ENCODE peak calls at places on chromosomes 2 and 18, in eight cellular contexts. M is endodermal cell; J is Right ventricle myocardium superior; I is GM19239; L is activated CD8-positive, alpha-beta memory T cell treated with anti-CD3 and anti-CD28 coated beads, Interleukin-2, amount 50 U/mL, for 4 hours; D is HuH-7; C is NCI-H1105; E is Peyer's patch. O is an unnamed sample.

GRCh38 chr2:80244905-80245584 is 59.5 kb downstream of the LRRTM1 start:
- DNase-seq in C (no peak), D (no peak), E (no peak), M (no peak), J (no peak), I (no peak), L (no peak), O (no peak)

GRCh38 chr2:173448938-173449471 is 94.3 kb downstream of the CDCA7 start:
- DNase-seq in D (peak), I (peak), E (peak), M (peak), J (peak), L (peak), C (no peak), O (peak)

GRCh38 chr2:138175066-138175465 is 210.8 kb downstream of the HNMT start:
- DNase-seq in D (no peak), C (no peak), I (no peak), M (no peak), J (no peak), E (no peak), L (no peak), O (no peak)

GRCh38 chr2:37779611-37780010 is 108.2 kb upstream of the CDC42EP3 start:
- DNase-seq in D (no peak), J (no peak), I (no peak), C (no peak), L (no peak), E (no peak), M (no peak), O (no peak)

GRCh38 chr2:232483296-232483922 is 4.2 kb downstream of the ECEL1 start:
- DNase-seq in C (no peak), M (peak), E (peak), D (no peak), J (peak), L (peak), I (no peak), O (no peak)

GRCh38 chr2:240436626-240437180 is 1.2 kb downstream of the GPC1 start:
- DNase-seq in L (no peak), E (peak), M (peak), J (peak), D (no peak), C (no peak), I (no peak), O (peak)

GRCh38 chr18:62738638-62739037 is 23.3 kb downstream of the PHLPP1 start:
- DNase-seq in D (no peak), L (no peak), E (no peak), C (no peak), I (no peak), M (no peak), J (no peak), O (no peak)

GRCh38 chr2:236677368-236677767 is 107.7 kb downstream of the ACKR3 start:
- DNase-seq in I (no peak), E (no peak), L (no peak), C (no peak), J (no peak), D (no peak), M (peak), O (no peak)

GRCh38 chr2:105005601-105006000 is 32.3 kb upstream of the MRPS9 start:
- DNase-seq in I (no peak), L (no peak), J (no peak), M (no peak), E (no peak), D (no peak), C (peak), O (no peak)

GRCh38 chr18:48663931-48664847 is 125.4 kb downstream of the CTIF start:
- DNase-seq in M (peak), J (peak), I (peak), L (peak), D (peak), C (no peak), E (peak), O (peak)

GRCh38 chr2:222998459-222998858 is 53.5 kb upstream of the KCNE4 start:
- DNase-seq in D (no peak), C (no peak), J (no peak), L (no peak), E (no peak), I (no peak), M (no peak), O (no peak)

GRCh38 chr2:105607920-105608504 is 136.7 kb upstream of the NCK2 start:
- DNase-seq in L (no peak), E (no peak), J (peak), M (no peak), C (no peak), D (no peak), I (no peak), O (no peak)

GRCh38 chr2:234399451-234400246 is 97.2 kb downstream of the ARL4C start:
- DNase-seq in C (no peak), M (no peak), D (no peak), L (no peak), E (no peak), I (no peak), J (no peak), O (no peak)

GRCh38 chr2:30334738-30335426 is 103.5 kb downstream of the LBH start:
- DNase-seq in L (no peak), E (no peak), D (no peak), I (no peak), C (no peak), M (peak), J (no peak), O (no peak)

GRCh38 chr18:48612917-48613316 is 74.1 kb downstream of the CTIF start:
- DNase-seq in D (no peak), J (peak), E (no peak), L (no peak), I (no peak), M (no peak), C (no peak), O (no peak)

GRCh38 chr2:52084760-52085159 is 1052.8 kb upstream of the NRXN1 start:
- DNase-seq in I (no peak), E (no peak), D (no peak), C (no peak), J (no peak), M (no peak), L (no peak), O (no peak)

GRCh38 chr18:74183110-74183509 is 34.8 kb downstream of the TIMM21 start:
- DNase-seq in J (no peak), E (no peak), L (no peak), D (no peak), C (peak), M (no peak), I (no peak), O (no peak)

GRCh38 chr2:179855673-179856072 is 5.7 kb downstream of the ZNF385B start:
- DNase-seq in I (no peak), L (no peak), J (no peak), E (no peak), C (no peak), D (no peak), M (no peak), O (no peak)

GRCh38 chr2:145503511-145503910 is 983.6 kb upstream of the ZEB2 start:
- DNase-seq in I (no peak), E (no peak), M (no peak), D (no peak), J (no peak), L (no peak), C (no peak), O (no peak)

GRCh38 chr2:25933622-25934021 is 48.7 kb downstream of the KIF3C start:
- DNase-seq in E (no peak), I (no peak), C (no peak), M (no peak), J (no peak), D (no peak), L (no peak), O (no peak)

GRCh38 chr18:79406708-79407107 is 11.0 kb downstream of the NFATC1 start:
- DNase-seq in D (no peak), J (peak), L (no peak), E (peak), C (no peak), M (no peak), I (no peak), O (no peak)

GRCh38 chr2:190277234-190278112 is 42.2 kb downstream of the HIBCH start:
- DNase-seq in J (no peak), E (no peak), I (no peak), C (no peak), M (peak), D (peak), L (no peak), O (peak)

GRCh38 chr2:26018184-26018716 is 15.6 kb upstream of the RAB10 start:
- DNase-seq in D (no peak), E (peak), L (peak), C (peak), J (peak), I (no peak), M (peak), O (peak)

GRCh38 chr18:25047983-25048382 is 304.0 kb downstream of the ZNF521 start:
- DNase-seq in J (no peak), L (no peak), D (no peak), I (no peak), E (no peak), C (no peak), M (peak), O (no peak)

GRCh38 chr2:144515694-144516416 is 4.1 kb downstream of the ZEB2 start:
- DNase-seq in L (peak), D (no peak), C (no peak), M (peak), I (no peak), E (peak), J (peak), O (peak)

GRCh38 chr2:240557808-240558207 is at the start of gene ANKMY1:
- DNase-seq in M (peak), L (peak), C (no peak), I (no peak), E (peak), D (no peak), J (peak), O (peak)

GRCh38 chr18:61949946-61950345 is 57.1 kb upstream of the RNF152 start:
- DNase-seq in C (no peak), D (no peak), L (no peak), M (no peak), J (no peak), I (no peak), E (no peak), O (peak)